ENCODE peak calls at places on chromosome 2, in five cellular contexts. M is ovary, E is GM13977, H is cardiac fibroblast, I is adrenal gland. X is an unnamed sample.

GRCh38 chr2:199261221-199261620 is 196.5 kb downstream of the SATB2 start:
- DNase-seq in M (no peak), E (no peak), H (peak), I (peak), X (no peak)

GRCh38 chr2:10079192-10079930 is 850 bp downstream of the CYS1 start:
- DNase-seq in M (peak), E (peak), H (peak), I (peak), X (peak)

GRCh38 chr2:42339191-42339912 is 21.7 kb downstream of the COX7A2L start:
- DNase-seq in M (no peak), E (no peak), H (no peak), I (peak), X (no peak)

GRCh38 chr2:128178650-128179460 is 87.9 kb downstream of the UGGT1 start:
- DNase-seq in M (peak), E (peak), H (peak), I (peak), X (no peak)

GRCh38 chr2:45115181-45115580 is 105.9 kb upstream of the SIX2 start:
- DNase-seq in M (no peak), E (no peak), H (no peak), I (no peak), X (no peak)

GRCh38 chr2:52879561-52879960 is 888.0 kb upstream of the CHAC2 start:
- DNase-seq in M (no peak), E (no peak), H (no peak), I (no peak), X (no peak)

GRCh38 chr2:69490486-69490885 is 53.3 kb upstream of the NFU1 start:
- DNase-seq in M (no peak), E (no peak), H (no peak), I (no peak), X (no peak)

GRCh38 chr2:113791697-113792590 is 35.5 kb upstream of the SLC35F5 start:
- DNase-seq in M (no peak), E (peak), H (no peak), I (no peak), X (peak)

GRCh38 chr2:121803503-121803902 is 48.1 kb downstream of the TSN start:
- DNase-seq in M (no peak), E (no peak), H (no peak), I (no peak), X (no peak)

GRCh38 chr2:73830871-73831401 is 2.2 kb downstream of the STAMBP start:
- DNase-seq in M (no peak), E (no peak), H (peak), I (peak), X (no peak)

GRCh38 chr2:195477248-195477995 is 179.6 kb upstream of the SLC39A10 start:
- DNase-seq in M (no peak), E (no peak), H (peak), I (no peak), X (no peak)

GRCh38 chr2:235191933-235192332 is 240.1 kb downstream of the SH3BP4 start:
- DNase-seq in M (no peak), E (no peak), H (no peak), I (no peak), X (no peak)

GRCh38 chr2:177818412-177818811 is 254.2 kb downstream of the PDE11A start:
- DNase-seq in M (no peak), E (no peak), H (no peak), I (no peak), X (no peak)

GRCh38 chr2:237059155-237059875 is 26.4 kb upstream of the COPS8 start:
- DNase-seq in M (no peak), E (peak), H (no peak), I (no peak), X (peak)

GRCh38 chr2:33219850-33220275 is 256.6 kb upstream of the RASGRP3 start:
- DNase-seq in M (no peak), E (no peak), H (peak), I (no peak), X (no peak)

GRCh38 chr2:2573658-2574293 is 242.7 kb upstream of the MYT1L start:
- DNase-seq in M (no peak), E (no peak), H (peak), I (no peak), X (no peak)

GRCh38 chr2:237694423-237695194 is 67.2 kb downstream of the LRRFIP1 start:
- DNase-seq in M (no peak), E (no peak), H (no peak), I (no peak), X (peak)

GRCh38 chr2:37376421-37377186 is 32.2 kb downstream of the QPCT start:
- DNase-seq in M (peak), E (peak), H (peak), I (peak), X (peak)

GRCh38 chr2:88545118-88545517 is 82.1 kb downstream of the EIF2AK3 start:
- DNase-seq in M (no peak), E (peak), H (peak), I (no peak), X (no peak)

GRCh38 chr2:134917958-134918517 is 584 bp upstream of the CCNT2 start:
- DNase-seq in M (no peak), E (peak), H (no peak), I (no peak), X (peak)

GRCh38 chr2:128492966-128493811 is 174.5 kb upstream of the HS6ST1 start:
- DNase-seq in M (no peak), E (no peak), H (no peak), I (no peak), X (no peak)

GRCh38 chr2:200350796-200351195 is 44.3 kb downstream of the SPATS2L start:
- DNase-seq in M (no peak), E (no peak), H (peak), I (no peak), X (no peak)

GRCh38 chr2:29119211-29119610 is 4.0 kb downstream of the CLIP4 start:
- DNase-seq in M (no peak), E (no peak), H (no peak), I (no peak), X (no peak)

GRCh38 chr2:9315280-9315847 is 108.0 kb downstream of the ITGB1BP1 start:
- DNase-seq in M (no peak), E (no peak), H (no peak), I (peak), X (no peak)

GRCh38 chr2:193537531-193537930 is 1342.8 kb upstream of the TMEFF2 start:
- DNase-seq in M (no peak), E (no peak), H (no peak), I (no peak), X (no peak)

GRCh38 chr2:148531175-148532048 is 113.1 kb upstream of the EPC2 start:
- DNase-seq in M (no peak), E (no peak), H (no peak), I (no peak), X (no peak)

GRCh38 chr2:67516899-67517530 is 119.9 kb downstream of the ETAA1 start:
- DNase-seq in M (no peak), E (no peak), H (peak), I (no peak), X (no peak)

GRCh38 chr2:44441200-44441599 is 79.5 kb downstream of the CAMKMT start:
- DNase-seq in M (no peak), E (no peak), H (peak), I (no peak), X (no peak)

GRCh38 chr2:74884118-74884517 is 50.2 kb downstream of the HK2 start:
- DNase-seq in M (no peak), E (no peak), H (no peak), I (no peak), X (no peak)

GRCh38 chr2:48600204-48600813 is 17.3 kb upstream of the GTF2A1L start:
- DNase-seq in M (no peak), E (no peak), H (peak), I (no peak), X (no peak)

GRCh38 chr2:134932864-134933526 is 14.4 kb downstream of the CCNT2 start:
- DNase-seq in M (no peak), E (no peak), H (no peak), I (peak), X (no peak)

GRCh38 chr2:23901966-23902942 is 24.7 kb downstream of the ATAD2B start:
- DNase-seq in M (no peak), E (no peak), H (peak), I (no peak), X (no peak)

GRCh38 chr2:230627806-230628724 is 84.6 kb upstream of the CAB39 start:
- DNase-seq in M (peak), E (no peak), H (peak), I (no peak), X (no peak)

GRCh38 chr2:230636684-230637271 is 75.9 kb upstream of the CAB39 start:
- DNase-seq in M (no peak), E (no peak), H (no peak), I (no peak), X (peak)

GRCh38 chr2:230634146-230634545 is 78.5 kb upstream of the CAB39 start:
- DNase-seq in M (no peak), E (no peak), H (no peak), I (no peak), X (no peak)

GRCh38 chr2:230631470-230631869 is 81.2 kb upstream of the CAB39 start:
- DNase-seq in M (no peak), E (no peak), H (no peak), I (no peak), X (no peak)
- TF ChIP-seq CTCF in M (no peak), E (no peak), H (no peak), I (no peak), X (peak)

DNA sequence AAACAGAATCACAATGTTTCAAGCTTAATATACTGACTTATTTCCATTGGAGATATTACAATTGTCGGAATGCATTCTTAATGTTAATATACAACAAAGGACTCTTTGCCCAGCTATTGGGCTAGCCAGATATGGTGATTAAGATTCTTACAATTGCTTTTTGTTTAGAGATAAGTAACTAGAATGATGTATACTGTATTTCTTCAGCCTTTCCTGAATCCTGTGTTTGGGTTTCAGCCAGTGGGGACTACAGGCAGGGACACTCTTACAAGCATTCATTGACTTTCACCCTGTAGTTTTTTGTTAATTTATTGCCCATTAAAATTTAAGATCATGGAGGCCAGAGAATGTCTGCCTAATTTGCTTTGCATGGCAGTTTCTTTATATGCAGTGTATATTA is 254.1 kb upstream of the TMEFF2 start:
- DNase-seq in M (no peak), E (no peak), H (no peak), I (no peak), X (no peak)
- TF ChIP-seq CTCF in M (no peak), E (no peak), H (no peak), I (no peak), X (no peak)

DNA sequence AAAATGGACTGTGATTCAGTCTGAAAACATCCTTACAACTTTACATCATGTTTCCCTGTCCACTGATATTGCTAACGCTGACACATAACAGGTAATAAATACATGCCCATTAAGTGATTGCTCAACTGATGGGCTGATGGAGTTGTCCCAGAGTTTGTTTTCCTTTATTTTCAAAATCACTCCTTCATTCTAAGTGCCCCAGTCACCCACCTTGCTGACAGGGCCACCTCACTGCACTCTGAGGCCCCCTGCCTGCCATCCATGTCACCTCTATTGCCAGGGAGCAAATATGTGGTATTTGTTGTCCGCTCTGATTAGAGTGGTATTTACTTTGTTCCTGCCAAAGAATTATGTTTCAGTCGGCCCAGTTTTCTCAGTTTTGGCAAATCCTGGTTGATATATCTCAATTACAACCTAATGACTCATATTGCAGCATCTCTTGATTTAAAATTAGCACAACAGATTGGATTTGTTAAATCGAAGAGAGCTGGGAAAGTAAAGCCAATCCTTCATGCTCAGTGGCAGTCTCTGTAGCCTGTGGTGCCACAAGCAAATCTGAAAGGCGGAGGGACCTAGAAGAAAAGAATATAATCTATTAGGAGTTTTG is 105.1 kb downstream of the RDH14 start:
- DNase-seq in M (no peak), E (no peak), H (peak), I (peak), X (no peak)
- TF ChIP-seq CTCF in M (no peak), E (no peak), H (peak), I (no peak), X (peak)

GRCh38 chr2:64363140-64363539 is 90.8 kb upstream of the LGALSL start:
- DNase-seq in M (no peak), E (no peak), H (no peak), I (no peak), X (no peak)
- TF ChIP-seq CTCF in M (no peak), E (no peak), H (no peak), I (no peak), X (no peak)

GRCh38 chr2:86372641-86373502 is 35.4 kb upstream of the REEP1 start:
- DNase-seq in M (no peak), E (no peak), H (peak), I (peak), X (no peak)

GRCh38 chr2:86368181-86368824 is 30.9 kb upstream of the REEP1 start:
- DNase-seq in M (peak), E (peak), H (peak), I (peak), X (peak)

GRCh38 chr2:86372133-86372532 is 34.7 kb upstream of the REEP1 start:
- DNase-seq in M (no peak), E (no peak), H (no peak), I (no peak), X (no peak)

GRCh38 chr2:86371482-86372002 is 34.1 kb upstream of the REEP1 start:
- DNase-seq in M (no peak), E (no peak), H (no peak), I (no peak), X (no peak)

DNA sequence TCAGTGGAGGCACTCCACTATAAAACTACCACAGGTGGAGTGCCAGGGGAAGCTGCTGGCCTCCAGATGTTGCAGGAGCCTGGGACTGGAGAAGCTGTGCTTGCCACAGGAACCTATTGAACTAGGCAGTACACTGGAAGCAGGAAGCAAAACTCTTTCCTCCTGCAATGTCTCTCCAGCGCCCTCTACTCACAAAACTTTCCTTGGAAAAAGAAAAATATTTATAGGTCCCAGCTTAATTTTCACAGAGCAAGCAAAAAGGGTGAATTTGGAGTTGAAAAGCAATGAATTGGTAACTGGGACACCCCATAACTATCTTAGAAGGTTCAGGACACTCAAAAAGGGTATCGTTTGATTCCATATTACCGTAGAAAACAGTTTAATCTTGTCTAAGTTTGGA is 33.2 kb upstream of the REEP1 start:
- DNase-seq in M (no peak), E (no peak), H (no peak), I (no peak), X (no peak)
- TF ChIP-seq CTCF in M (no peak), E (no peak), H (no peak), I (no peak), X (peak)

DNA sequence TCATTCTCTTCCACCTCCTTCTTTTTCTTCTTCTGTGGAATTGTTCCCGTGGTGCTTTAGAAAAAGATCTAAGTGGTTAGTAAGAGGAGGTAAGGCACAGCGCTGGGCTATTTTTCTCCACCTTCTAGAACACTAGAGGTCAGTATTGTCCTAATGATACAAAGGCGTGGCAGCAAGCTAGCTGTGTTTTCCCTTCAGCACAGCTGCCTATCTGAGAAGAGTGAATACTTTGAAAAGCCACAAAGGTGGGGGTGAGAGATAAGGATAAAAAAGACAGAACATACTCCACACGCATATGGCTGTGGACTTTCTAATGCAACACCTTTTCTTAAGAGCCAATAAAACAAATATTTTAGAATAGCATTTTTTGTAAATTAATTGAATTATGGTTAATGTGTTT is 2.1 kb downstream of the CNTNAP5 start:
- DNase-seq in M (no peak), E (peak), H (peak), I (no peak), X (no peak)
- TF ChIP-seq CTCF in M (no peak), E (peak), H (peak), I (peak), X (peak)

GRCh38 chr2:180733330-180733729 is 247.1 kb upstream of the UBE2E3 start:
- DNase-seq in M (no peak), E (no peak), H (no peak), I (no peak), X (no peak)
- TF ChIP-seq CTCF in M (no peak), E (no peak), H (no peak), I (no peak), X (no peak)

GRCh38 chr2:46983065-46983801 is 67.6 kb upstream of the MCFD2 start:
- DNase-seq in M (no peak), E (peak), H (peak), I (no peak), X (peak)
- TF ChIP-seq CTCF in M (no peak), E (peak), H (no peak), I (no peak), X (no peak)

DNA sequence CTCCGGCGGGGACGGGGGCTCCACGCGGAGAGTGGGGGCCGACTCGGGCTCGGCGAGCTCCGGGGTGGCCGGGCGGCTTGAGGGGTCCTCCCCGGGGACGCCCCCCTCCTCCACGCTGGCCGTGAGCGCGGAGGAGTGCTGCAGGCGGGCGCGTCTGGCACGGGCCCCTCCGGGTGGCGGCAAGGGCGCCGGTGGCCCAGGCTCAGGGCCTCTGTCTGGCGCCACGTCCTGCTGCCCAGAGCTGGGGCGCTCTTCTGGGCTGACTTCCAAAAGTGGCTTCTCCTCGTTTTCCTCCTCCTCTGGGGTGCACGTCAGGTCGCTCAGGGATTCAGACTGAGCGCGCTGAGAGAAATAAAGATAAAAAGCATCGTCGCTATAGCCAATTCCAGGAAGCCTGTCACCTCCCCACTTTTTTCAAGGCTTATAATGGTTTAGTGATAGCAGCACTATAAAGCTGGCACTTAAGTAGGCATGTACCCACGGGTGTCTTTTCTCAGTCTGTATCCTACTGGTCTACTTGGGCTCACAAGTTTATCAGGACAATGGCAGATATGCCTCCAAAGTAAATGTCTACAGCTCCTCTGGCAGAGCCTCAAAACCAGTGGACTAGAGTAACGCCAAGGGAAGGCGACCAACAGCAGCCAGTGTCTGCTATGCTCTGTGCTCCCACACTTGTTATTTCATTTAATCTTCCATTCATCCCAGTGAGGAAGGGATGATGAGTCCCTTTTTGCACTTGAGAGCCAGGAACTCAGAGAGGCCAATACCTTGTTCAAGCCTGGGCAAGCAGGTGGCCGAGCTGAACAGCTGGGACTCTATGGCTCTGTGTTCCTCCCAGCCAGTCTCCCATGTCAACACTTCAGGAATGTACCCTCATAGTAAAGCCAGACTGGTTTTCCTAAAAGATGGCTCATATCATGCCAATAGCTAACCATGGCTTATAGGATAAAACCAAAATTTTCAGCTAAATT is 92.5 kb upstream of the MGAT4A start:
- DNase-seq in M (no peak), E (no peak), H (no peak), I (no peak), X (no peak)
- TF ChIP-seq CTCF in M (no peak), E (no peak), H (no peak), I (no peak), X (no peak)

X was measured in GM06990.